ENCODE peak calls at places on chromosomes 2 and 18, in five cellular contexts. Z is H54, R is adrenal gland, W is GM12892, J is IMR-90. Q is an unnamed sample.

GRCh38 chr2:215419113-215419512 is 16.8 kb downstream of the FN1 start:
- DNase-seq in W (no peak), Z (no peak), R (no peak), J (no peak), Q (no peak)

GRCh38 chr2:188303363-188304031 is 11.8 kb downstream of the GULP1 start:
- DNase-seq in R (no peak), Z (peak; percentile 20), J (peak; percentile 71), W (no peak), Q (no peak)

GRCh38 chr2:8525236-8525581 is 156.6 kb upstream of the ID2 start:
- DNase-seq in R (no peak), J (no peak), W (no peak), Z (no peak), Q (no peak)

GRCh38 chr18:76251691-76252090 is 243.4 kb downstream of the ZNF516 start:
- DNase-seq in W (no peak), R (no peak), Z (no peak), J (no peak), Q (no peak)

GRCh38 chr18:46414863-46415262 is 242.2 kb downstream of the LOXHD1 start:
- DNase-seq in R (no peak), J (no peak), Z (no peak), W (no peak), Q (no peak)

GRCh38 chr2:54384301-54385035 is 71.7 kb upstream of the SPTBN1 start:
- DNase-seq in J (no peak), W (no peak), R (no peak), Z (no peak), Q (no peak)

GRCh38 chr2:238060096-238060541 is 682 bp upstream of the SCLY start:
- DNase-seq in W (no peak), J (peak; percentile 9), Z (no peak), R (no peak), Q (no peak)

GRCh38 chr2:165239826-165240618 is 808 bp downstream of the SCN2A start:
- DNase-seq in J (no peak), Z (no peak), W (no peak), R (no peak), Q (no peak)

GRCh38 chr2:174325932-174326879 is 8.5 kb upstream of the SP9 start:
- DNase-seq in R (no peak), W (no peak), J (peak; percentile 28), Z (no peak), Q (no peak)
- TF ChIP-seq POLR2A in R (no peak), W (no peak), J (no peak), Z (no peak), Q (no peak)

GRCh38 chr2:218398437-218399390 is 954 bp upstream of the CTDSP1 start:
- DNase-seq in Z (no peak), J (peak; percentile 45), W (peak; percentile 70), R (peak; percentile 89), Q (peak; percentile 61)
- TF ChIP-seq POLR2A in Z (no peak), J (no peak), W (no peak), R (peak; percentile 36), Q (no peak)

GRCh38 chr2:178776725-178777124 is 30.5 kb downstream of the TTN start:
- DNase-seq in R (no peak), Z (no peak), J (no peak), W (no peak), Q (no peak)
- TF ChIP-seq POLR2A in R (no peak), Z (no peak), J (no peak), W (no peak), Q (no peak)

DNA sequence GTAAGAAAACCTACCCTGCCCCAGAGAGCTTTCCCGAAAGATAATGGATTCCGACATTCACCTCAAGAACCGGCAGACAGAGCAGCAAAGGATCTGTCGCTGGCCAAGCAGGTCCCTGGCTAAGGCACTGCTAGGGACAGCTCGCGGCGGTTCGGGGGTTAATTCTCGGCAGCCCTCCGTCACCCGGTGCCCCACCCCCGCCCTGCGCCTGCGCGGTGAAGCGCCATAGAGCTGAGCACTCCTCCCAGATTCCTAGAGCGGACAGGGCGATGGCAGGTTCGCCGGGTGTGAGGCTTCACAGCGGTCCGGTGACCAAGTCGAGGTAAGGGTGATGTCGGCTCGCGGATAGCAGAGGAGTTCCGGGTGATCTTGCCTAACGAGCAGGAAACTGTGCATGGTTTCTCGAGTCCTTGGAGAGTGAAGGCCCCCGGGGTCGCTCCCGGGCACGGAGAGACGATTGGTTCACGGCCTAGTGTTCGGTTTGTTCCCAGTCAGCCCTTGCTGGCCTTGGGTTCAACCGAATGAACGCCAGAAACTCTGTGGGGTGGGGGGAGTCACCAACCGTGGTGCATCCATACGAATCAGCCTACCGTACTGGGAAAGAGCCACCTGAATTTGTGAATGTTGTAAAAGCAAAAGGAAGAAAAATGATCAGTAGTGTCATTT is at the start of gene ZSCAN30:
- DNase-seq in J (peak; percentile 94), R (peak; percentile 95), W (peak; percentile 77), Z (peak; percentile 54), Q (peak; percentile 71)
- TF ChIP-seq POLR2A in J (peak; percentile 86), R (peak; percentile 91), W (peak; percentile 94), Z (peak; percentile 83), Q (peak; percentile 97)

GRCh38 chr2:27323592-27324285 is 842 bp upstream of the MPV17 start:
- DNase-seq in R (no peak), Z (no peak), J (no peak), W (no peak), Q (no peak)

GRCh38 chr2:27320958-27321543 is 1.8 kb downstream of the MPV17 start:
- DNase-seq in J (peak; percentile 99), R (peak; percentile 90), W (no peak), Z (peak; percentile 96), Q (no peak)

GRCh38 chr2:27324720-27325119 is 1.8 kb upstream of the MPV17 start:
- DNase-seq in Z (no peak), J (no peak), W (no peak), R (no peak), Q (no peak)

GRCh38 chr2:27322301-27322765 is 564 bp downstream of the MPV17 start:
- DNase-seq in Z (no peak), J (peak; percentile 8), R (no peak), W (no peak), Q (no peak)

GRCh38 chr2:27322766-27323591 is at the start of gene MPV17:
- DNase-seq in Z (peak; percentile 92), J (peak; percentile 91), W (peak; percentile 96), R (peak; percentile 92), Q (peak; percentile 91)
- TF ChIP-seq POLR2A in Z (peak; percentile 78), J (peak; percentile 92), W (peak; percentile 96), R (peak; percentile 95), Q (peak; percentile 95)

Q was measured in GM12891.